ENCODE peak calls at places on chromosomes 5 and 9, in five cellular contexts. One of them, this sample, is unnamed.

GRCh38 chr5:160441352-160441781 is 19.7 kb downstream of the PTTG1 start:
- DNase-seq in trophoblast cell: no peak
- DNase-seq in mesenchymal stem cell: no peak
- DNase-seq in H1: no peak
- DNase-seq in IMR-90: peak; percentile 58
- DNase-seq in this sample: no peak

GRCh38 chr9:132638240-132638639 is 31.5 kb downstream of the DDX31 start:
- DNase-seq in H1: no peak
- DNase-seq in IMR-90: peak; percentile 75
- DNase-seq in trophoblast cell: no peak
- DNase-seq in mesenchymal stem cell: no peak
- DNase-seq in this sample: no peak

GRCh38 chr9:123335227-123335985 is 20.6 kb upstream of the CRB2 start:
- DNase-seq in IMR-90: peak; percentile 63
- DNase-seq in mesenchymal stem cell: peak; percentile 83
- DNase-seq in H1: no peak
- DNase-seq in trophoblast cell: peak; percentile 67
- DNase-seq in this sample: no peak

GRCh38 chr9:136016882-136017812 is 56.0 kb upstream of the UBAC1 start:
- DNase-seq in IMR-90: no peak
- DNase-seq in mesenchymal stem cell: no peak
- DNase-seq in H1: no peak
- DNase-seq in trophoblast cell: peak; percentile 27
- DNase-seq in this sample: no peak

GRCh38 chr5:36614657-36615308 is 8.4 kb downstream of the SLC1A3 start:
- DNase-seq in trophoblast cell: peak; percentile 58
- DNase-seq in H1: no peak
- DNase-seq in IMR-90: no peak
- DNase-seq in mesenchymal stem cell: no peak
- DNase-seq in this sample: no peak

GRCh38 chr5:138610468-138611294 is 35.5 kb upstream of the HSPA9 start:
- DNase-seq in trophoblast cell: peak; percentile 6
- DNase-seq in H1: no peak
- DNase-seq in IMR-90: no peak
- DNase-seq in mesenchymal stem cell: peak; percentile 43
- DNase-seq in this sample: no peak

GRCh38 chr5:11524188-11524587 is 380.1 kb downstream of the CTNND2 start:
- DNase-seq in H1: no peak
- DNase-seq in IMR-90: no peak
- DNase-seq in mesenchymal stem cell: no peak
- DNase-seq in trophoblast cell: peak; percentile 45
- DNase-seq in this sample: peak; percentile 51

GRCh38 chr9:38250279-38251035 is 142.0 kb upstream of the ALDH1B1 start:
- DNase-seq in mesenchymal stem cell: no peak
- DNase-seq in IMR-90: no peak
- DNase-seq in H1: no peak
- DNase-seq in trophoblast cell: no peak
- DNase-seq in this sample: no peak

GRCh38 chr5:139660105-139660915 is 12.2 kb downstream of the CXXC5 start:
- DNase-seq in trophoblast cell: peak; percentile 21
- DNase-seq in mesenchymal stem cell: peak; percentile 42
- DNase-seq in H1: no peak
- DNase-seq in IMR-90: no peak
- DNase-seq in this sample: no peak

GRCh38 chr9:78921341-78921740 is 624.4 kb downstream of the PSAT1 start:
- DNase-seq in IMR-90: peak; percentile 43
- DNase-seq in mesenchymal stem cell: no peak
- DNase-seq in trophoblast cell: no peak
- DNase-seq in H1: no peak
- DNase-seq in this sample: no peak

DNA sequence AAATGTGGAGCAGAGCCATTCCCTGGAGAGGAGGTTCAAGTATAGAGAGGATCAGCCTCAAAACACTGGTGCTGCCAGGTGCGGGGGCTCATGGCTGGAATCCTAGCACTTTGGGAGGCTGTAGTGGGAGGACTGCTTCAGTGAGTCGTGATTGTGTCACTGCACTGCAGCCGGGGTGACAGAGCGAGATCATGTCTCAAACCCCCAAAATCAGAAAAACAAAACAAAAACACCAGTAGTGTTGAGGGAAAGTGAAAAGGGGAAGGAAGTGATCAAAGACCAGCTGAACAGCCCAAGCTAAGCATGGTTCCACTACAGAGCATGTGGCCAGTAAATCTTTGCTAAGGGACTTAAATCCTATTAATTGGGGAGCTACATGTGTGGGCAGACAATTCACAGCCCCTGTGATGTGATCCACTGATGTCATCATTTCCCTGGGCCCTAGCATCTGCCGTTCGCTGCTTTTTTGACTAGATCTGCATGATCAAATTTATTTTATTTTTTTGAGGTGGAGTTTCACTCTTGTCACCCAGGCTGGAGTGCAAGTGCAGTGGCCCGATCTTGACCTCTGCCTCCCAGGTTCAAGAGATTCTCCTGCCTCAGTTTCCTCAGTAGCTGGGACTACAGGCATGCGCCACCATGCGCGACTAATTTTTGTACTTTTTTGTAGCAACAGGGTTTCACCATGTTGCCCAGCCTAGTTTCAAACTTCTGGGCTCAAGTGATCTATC is 2.7 kb upstream of the PCBD2 start:
- DNase-seq in IMR-90: peak; percentile 48
- DNase-seq in H1: no peak
- DNase-seq in trophoblast cell: no peak
- DNase-seq in mesenchymal stem cell: no peak
- DNase-seq in this sample: no peak
- H4K91ac ChIP-seq in IMR-90: no peak overlapping the region
- H4K91ac ChIP-seq in H1: no peak overlapping the region
- H4K91ac ChIP-seq in trophoblast cell: no peak overlapping the region
- H4K91ac ChIP-seq in mesenchymal stem cell: no peak overlapping the region
- H4K91ac ChIP-seq in this sample: no peak overlapping the region

DNA sequence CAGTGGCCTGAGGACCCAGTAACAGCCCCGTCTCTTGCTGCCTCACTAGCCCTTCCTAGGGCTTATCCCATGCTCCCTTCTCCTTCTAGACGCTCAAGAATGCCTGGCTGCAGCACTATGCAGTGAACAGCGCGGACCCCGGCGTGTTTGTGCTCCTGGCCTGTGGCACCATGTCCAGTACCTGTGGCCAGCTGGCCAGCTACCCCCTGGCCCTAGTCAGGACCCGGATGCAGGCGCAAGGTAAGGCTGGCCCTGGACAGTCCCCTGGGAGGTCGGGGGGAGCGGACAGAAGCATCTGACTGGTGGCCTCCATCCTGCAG is 20.6 kb downstream of the PTGES2 start:
- DNase-seq in IMR-90: no peak
- DNase-seq in trophoblast cell: no peak
- DNase-seq in mesenchymal stem cell: no peak
- DNase-seq in H1: no peak
- DNase-seq in this sample: no peak
- H3K36me3 ChIP-seq in IMR-90: peaks cover 62% of the 10 kb centered on the region
- H3K36me3 ChIP-seq in trophoblast cell: peaks cover 58% of the 10 kb centered on the region
- H3K36me3 ChIP-seq in mesenchymal stem cell: peaks cover 69% of the 10 kb centered on the region
- H3K36me3 ChIP-seq in H1: peaks cover 47% of the 10 kb centered on the region
- H3K36me3 ChIP-seq in this sample: peaks cover 55% of the 10 kb centered on the region

DNA sequence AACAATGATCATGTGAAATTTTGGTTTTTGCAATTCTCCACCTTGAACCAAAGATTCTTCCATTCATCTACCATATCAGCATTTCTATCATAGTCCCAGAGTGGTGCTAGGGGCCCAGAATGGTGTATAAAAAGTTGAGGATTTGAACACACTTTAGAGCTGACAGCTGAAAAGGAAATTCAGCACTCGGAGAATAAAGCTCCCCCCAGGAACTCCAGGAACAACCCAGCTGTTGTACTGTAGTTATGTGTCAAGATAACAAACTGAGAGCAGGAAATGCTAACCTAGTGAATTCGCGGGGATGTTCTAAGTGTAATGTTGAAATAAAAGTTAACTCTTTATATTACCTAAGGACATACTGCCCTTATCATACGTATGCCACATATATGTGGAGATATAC is 216.7 kb downstream of the NFIB start:
- DNase-seq in H1: no peak
- DNase-seq in trophoblast cell: peak; percentile 33
- DNase-seq in mesenchymal stem cell: peak; percentile 85
- DNase-seq in IMR-90: peak; percentile 47
- DNase-seq in this sample: no peak
- H2BK120ac ChIP-seq in H1: no peak overlapping the region
- H2BK120ac ChIP-seq in trophoblast cell: no peak overlapping the region
- H2BK120ac ChIP-seq in mesenchymal stem cell: no peak overlapping the region
- H2BK120ac ChIP-seq in IMR-90: no peak overlapping the region
- H2BK120ac ChIP-seq in this sample: no peak overlapping the region

GRCh38 chr9:35537898-35538297 is 48.0 kb downstream of the RUSC2 start:
- DNase-seq in trophoblast cell: no peak
- DNase-seq in IMR-90: no peak
- DNase-seq in mesenchymal stem cell: peak; percentile 64
- DNase-seq in H1: no peak
- DNase-seq in this sample: no peak

GRCh38 chr9:35540315-35540714 is 50.4 kb downstream of the RUSC2 start:
- DNase-seq in H1: no peak
- DNase-seq in IMR-90: no peak
- DNase-seq in trophoblast cell: no peak
- DNase-seq in mesenchymal stem cell: no peak
- DNase-seq in this sample: no peak

GRCh38 chr9:35533398-35533797 is 43.5 kb downstream of the RUSC2 start:
- DNase-seq in IMR-90: peak; percentile 39
- DNase-seq in mesenchymal stem cell: no peak
- DNase-seq in trophoblast cell: no peak
- DNase-seq in H1: no peak
- DNase-seq in this sample: no peak

GRCh38 chr9:35538361-35539234 is 48.7 kb downstream of the RUSC2 start:
- DNase-seq in IMR-90: peak; percentile 82
- DNase-seq in H1: no peak
- DNase-seq in mesenchymal stem cell: peak; percentile 90
- DNase-seq in trophoblast cell: peak; percentile 77
- DNase-seq in this sample: peak; percentile 57
- H4K91ac ChIP-seq in IMR-90: peak overlapping the region; percentile 99
- H4K91ac ChIP-seq in H1: peak overlapping the region; percentile 29
- H4K91ac ChIP-seq in mesenchymal stem cell: peak overlapping the region; percentile 72
- H4K91ac ChIP-seq in trophoblast cell: peak overlapping the region; percentile 78
- H4K91ac ChIP-seq in this sample: no peak overlapping the region

DNA sequence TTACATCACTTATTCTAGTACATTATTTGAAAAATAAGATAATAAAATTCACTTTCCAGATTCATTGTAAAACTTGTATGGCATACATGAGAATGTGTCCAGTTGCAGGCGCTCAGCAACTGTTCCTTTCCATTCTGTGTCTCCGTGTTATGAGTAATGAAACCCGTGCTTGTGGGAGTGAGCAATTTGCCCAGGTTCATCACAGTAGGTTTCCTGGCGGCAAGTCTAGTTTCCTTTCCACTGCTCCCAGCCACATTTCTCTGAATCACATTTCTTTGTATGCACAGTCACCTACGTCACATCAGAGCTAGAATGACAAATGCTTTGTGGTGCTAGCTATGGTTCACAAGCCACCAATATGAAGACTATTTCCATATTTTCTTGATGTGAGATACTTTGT is 39.9 kb downstream of the MOCS2 start:
- DNase-seq in IMR-90: peak; percentile 83
- DNase-seq in mesenchymal stem cell: no peak
- DNase-seq in trophoblast cell: no peak
- DNase-seq in H1: no peak
- DNase-seq in this sample: no peak
- H3K36me3 ChIP-seq in IMR-90: peaks cover 17% of the 10 kb centered on the region
- H3K36me3 ChIP-seq in mesenchymal stem cell: no peaks in the 10 kb centered on the region
- H3K36me3 ChIP-seq in trophoblast cell: peaks cover 2% of the 10 kb centered on the region
- H3K36me3 ChIP-seq in H1: no peaks in the 10 kb centered on the region
- H3K36me3 ChIP-seq in this sample: no peaks in the 10 kb centered on the region

GRCh38 chr9:112065781-112066606 is 109.1 kb downstream of the SUSD1 start:
- DNase-seq in mesenchymal stem cell: peak; percentile 89
- DNase-seq in IMR-90: peak; percentile 94
- DNase-seq in trophoblast cell: peak; percentile 96
- DNase-seq in H1: no peak
- DNase-seq in this sample: no peak
- H2BK120ac ChIP-seq in mesenchymal stem cell: no peak overlapping the region
- H2BK120ac ChIP-seq in IMR-90: peak overlapping the region; percentile 94
- H2BK120ac ChIP-seq in trophoblast cell: no peak overlapping the region
- H2BK120ac ChIP-seq in H1: no peak overlapping the region
- H2BK120ac ChIP-seq in this sample: no peak overlapping the region

GRCh38 chr9:129332581-129332980 is 154.5 kb upstream of the IER5L start:
- DNase-seq in mesenchymal stem cell: no peak
- DNase-seq in trophoblast cell: no peak
- DNase-seq in IMR-90: no peak
- DNase-seq in H1: no peak
- DNase-seq in this sample: no peak

GRCh38 chr9:129335456-129336129 is 157.5 kb upstream of the IER5L start:
- DNase-seq in H1: no peak
- DNase-seq in mesenchymal stem cell: no peak
- DNase-seq in IMR-90: no peak
- DNase-seq in trophoblast cell: no peak
- DNase-seq in this sample: no peak

GRCh38 chr9:129334744-129335080 is 156.7 kb upstream of the IER5L start:
- DNase-seq in H1: no peak
- DNase-seq in IMR-90: no peak
- DNase-seq in mesenchymal stem cell: no peak
- DNase-seq in trophoblast cell: peak; percentile 30
- DNase-seq in this sample: no peak

GRCh38 chr9:129333613-129333960 is 155.5 kb upstream of the IER5L start:
- DNase-seq in H1: no peak
- DNase-seq in IMR-90: no peak
- DNase-seq in trophoblast cell: peak; percentile 88
- DNase-seq in mesenchymal stem cell: peak; percentile 72
- DNase-seq in this sample: no peak

DNA sequence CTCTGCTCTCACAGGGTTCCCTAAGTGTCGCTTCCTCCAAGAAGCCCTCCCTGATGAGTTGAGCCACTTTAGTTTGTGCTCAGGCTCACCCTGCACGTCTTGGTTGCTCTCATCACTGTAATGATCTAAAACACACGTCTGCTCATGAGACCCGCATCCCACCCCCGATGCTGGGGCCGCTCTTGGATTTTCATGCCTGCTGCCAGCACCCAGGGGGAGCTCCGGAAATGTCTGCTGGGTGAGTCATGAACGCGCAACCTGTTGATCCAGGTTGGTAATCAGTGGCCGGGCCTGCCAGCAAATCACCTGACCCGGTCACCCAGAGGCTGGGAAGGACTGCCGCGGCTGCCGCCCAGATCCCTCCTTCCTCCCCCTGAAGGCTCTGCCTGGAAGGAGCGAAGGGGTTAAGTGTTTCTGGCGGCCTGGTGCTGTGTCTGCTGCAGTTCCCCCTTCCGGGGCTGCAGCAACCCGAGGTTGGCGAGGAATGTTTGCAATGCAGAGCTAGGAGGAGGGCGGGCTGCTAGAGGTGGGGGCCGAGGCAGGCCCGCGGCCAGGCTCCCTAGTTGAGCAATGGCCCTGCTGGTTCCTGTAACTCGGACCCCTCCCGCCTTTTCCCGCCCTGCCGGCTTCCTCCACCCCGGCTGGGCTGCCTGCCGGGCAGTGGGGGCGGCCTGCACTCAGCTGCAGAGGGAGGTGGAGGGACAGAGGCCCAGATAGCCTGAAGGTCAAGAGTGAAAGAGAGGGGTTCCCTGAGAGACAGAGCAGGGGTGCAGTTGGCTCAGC is 156.1 kb upstream of the IER5L start:
- DNase-seq in trophoblast cell: peak; percentile 99
- DNase-seq in H1: peak; percentile 94
- DNase-seq in IMR-90: peak; percentile 92
- DNase-seq in mesenchymal stem cell: peak; percentile 96
- DNase-seq in this sample: peak; percentile 80
- H4K91ac ChIP-seq in trophoblast cell: peak overlapping the region; percentile 95
- H4K91ac ChIP-seq in H1: peak overlapping the region; percentile 94
- H4K91ac ChIP-seq in IMR-90: peak overlapping the region; percentile 100
- H4K91ac ChIP-seq in mesenchymal stem cell: peak overlapping the region; percentile 99
- H4K91ac ChIP-seq in this sample: peak overlapping the region; percentile 38

GRCh38 chr5:116478461-116478860 is 96.2 kb downstream of the SEMA6A start:
- DNase-seq in H1: no peak
- DNase-seq in trophoblast cell: no peak
- DNase-seq in mesenchymal stem cell: no peak
- DNase-seq in IMR-90: no peak
- DNase-seq in this sample: no peak
- H3K36me3 ChIP-seq in H1: peaks cover 78% of the 10 kb centered on the region
- H3K36me3 ChIP-seq in trophoblast cell: peaks cover 27% of the 10 kb centered on the region
- H3K36me3 ChIP-seq in mesenchymal stem cell: peaks cover 6% of the 10 kb centered on the region
- H3K36me3 ChIP-seq in IMR-90: no peaks in the 10 kb centered on the region
- H3K36me3 ChIP-seq in this sample: peaks cover 39% of the 10 kb centered on the region

This sample was measured in neuronal stem cell.